ENCODE peak calls at places on chromosomes 5 and 9, in seven cellular contexts. H is neural progenitor cell; V is aorta; E is CD8-positive, alpha-beta T cell; N is HCT116; M is heart left ventricle; T is SJSA1. S is an unnamed sample.

GRCh38 chr5:90055831-90056328 is 353.7 kb downstream of the CETN3 start:
- DNase-seq in E (no peak), N (no peak), H (peak; percentile 2), V (no peak), T (peak; percentile 73), M (no peak), S (no peak)

GRCh38 chr9:110278080-110278707 is 21.9 kb upstream of the TXN start:
- DNase-seq in M (no peak), H (no peak), T (peak; percentile 15), E (no peak), N (peak; percentile 61), V (no peak), S (no peak)

GRCh38 chr5:54669845-54670635 is 152.5 kb downstream of the SNX18 start:
- DNase-seq in M (no peak), T (peak; percentile 26), V (no peak), E (no peak), H (no peak), N (no peak), S (no peak)

GRCh38 chr9:75087279-75087823 is 604 bp downstream of the NMRK1 start:
- DNase-seq in M (peak; percentile 52), V (peak; percentile 69), T (peak; percentile 40), N (no peak), H (peak; percentile 65), E (no peak), S (no peak)

GRCh38 chr9:117265253-117265652 is 149.6 kb downstream of the ASTN2 start:
- DNase-seq in V (no peak), T (no peak), H (no peak), M (no peak), E (no peak), N (no peak), S (no peak)

GRCh38 chr5:160342413-160342941 is 27.9 kb downstream of the C1QTNF2 start:
- DNase-seq in V (no peak), T (no peak), N (no peak), M (no peak), H (no peak), E (no peak), S (no peak)

GRCh38 chr9:94705162-94705712 is 21.3 kb upstream of the AOPEP start:
- DNase-seq in T (no peak), V (no peak), M (no peak), N (no peak), H (no peak), E (no peak), S (no peak)

GRCh38 chr5:73654171-73654811 is 28.3 kb downstream of the ARHGEF28 start:
- DNase-seq in H (no peak), T (peak; percentile 52), V (no peak), E (no peak), M (no peak), N (no peak), S (no peak)

GRCh38 chr9:2817987-2818386 is 25.9 kb downstream of the PUM3 start:
- DNase-seq in N (no peak), H (no peak), T (no peak), M (no peak), E (no peak), V (no peak), S (no peak)

GRCh38 chr9:137277329-137278041 is at the start of gene TOR4A:
- DNase-seq in E (no peak), V (peak; percentile 93), H (peak; percentile 75), T (peak; percentile 58), M (peak; percentile 95), N (peak; percentile 80), S (peak; percentile 85)
- H3K4me3 ChIP-seq in E (peak within 1 kb of the TSS; percentile 27), V (peak within 1 kb of the TSS; percentile 31), H (peak within 1 kb of the TSS; percentile 13), T (peak within 1 kb of the TSS; percentile 51), M (peak within 1 kb of the TSS; percentile 67), N (peak within 1 kb of the TSS; percentile 80), S (peak within 1 kb of the TSS; percentile 67)

GRCh38 chr5:124057815-124058231 is 545.8 kb downstream of the CSNK1G3 start:
- DNase-seq in T (no peak), H (no peak), M (no peak), E (no peak), V (no peak), N (no peak), S (no peak)

GRCh38 chr5:124056326-124057160 is 544.6 kb downstream of the CSNK1G3 start:
- DNase-seq in M (no peak), H (no peak), T (no peak), N (no peak), E (no peak), V (no peak), S (no peak)

GRCh38 chr5:124059200-124059599 is 547.2 kb downstream of the CSNK1G3 start:
- DNase-seq in M (no peak), V (no peak), N (no peak), E (no peak), H (no peak), T (no peak), S (no peak)

GRCh38 chr5:124060010-124060409 is 548.0 kb downstream of the CSNK1G3 start:
- DNase-seq in M (no peak), N (no peak), H (no peak), V (no peak), T (no peak), E (no peak), S (no peak)

DNA sequence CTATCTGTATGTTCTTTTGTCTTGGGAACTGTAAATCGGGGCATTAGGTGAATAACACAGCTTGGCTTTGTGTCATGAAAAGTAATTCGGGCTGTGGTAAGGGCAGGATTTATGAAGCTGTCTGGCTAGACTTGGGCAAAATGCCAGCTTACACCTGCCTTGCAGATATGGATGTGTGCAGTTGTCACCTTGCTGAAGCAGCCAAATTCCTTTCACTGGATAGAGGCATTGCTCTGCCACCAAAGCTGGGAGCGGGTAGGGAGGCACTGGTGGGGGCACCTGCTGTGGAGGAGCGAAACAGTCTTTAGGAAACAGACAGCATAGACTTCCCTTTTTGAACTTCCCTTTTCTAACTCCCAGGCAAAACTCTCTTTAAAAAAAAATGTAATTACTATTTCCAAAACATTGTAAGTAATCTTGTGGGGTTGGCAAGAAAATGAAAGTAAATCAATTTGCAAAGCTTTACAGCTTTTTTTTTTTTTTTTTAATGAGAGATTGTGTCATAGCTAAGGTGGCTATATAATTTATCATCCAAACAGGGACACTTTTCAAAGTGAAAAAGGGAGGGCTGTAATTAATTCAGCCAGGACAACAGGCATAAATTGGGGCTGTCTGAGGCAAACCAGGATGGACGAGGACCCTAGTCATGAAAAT is 545.3 kb downstream of the CSNK1G3 start:
- DNase-seq in V (peak; percentile 61), H (no peak), N (no peak), M (peak; percentile 31), E (no peak), T (no peak), S (no peak)
- H3K27ac ChIP-seq in V (no peak overlapping the region), H (no peak overlapping the region), N (no peak overlapping the region), M (no peak overlapping the region), E (no peak overlapping the region), T (no peak overlapping the region), S (no peak overlapping the region)

DNA sequence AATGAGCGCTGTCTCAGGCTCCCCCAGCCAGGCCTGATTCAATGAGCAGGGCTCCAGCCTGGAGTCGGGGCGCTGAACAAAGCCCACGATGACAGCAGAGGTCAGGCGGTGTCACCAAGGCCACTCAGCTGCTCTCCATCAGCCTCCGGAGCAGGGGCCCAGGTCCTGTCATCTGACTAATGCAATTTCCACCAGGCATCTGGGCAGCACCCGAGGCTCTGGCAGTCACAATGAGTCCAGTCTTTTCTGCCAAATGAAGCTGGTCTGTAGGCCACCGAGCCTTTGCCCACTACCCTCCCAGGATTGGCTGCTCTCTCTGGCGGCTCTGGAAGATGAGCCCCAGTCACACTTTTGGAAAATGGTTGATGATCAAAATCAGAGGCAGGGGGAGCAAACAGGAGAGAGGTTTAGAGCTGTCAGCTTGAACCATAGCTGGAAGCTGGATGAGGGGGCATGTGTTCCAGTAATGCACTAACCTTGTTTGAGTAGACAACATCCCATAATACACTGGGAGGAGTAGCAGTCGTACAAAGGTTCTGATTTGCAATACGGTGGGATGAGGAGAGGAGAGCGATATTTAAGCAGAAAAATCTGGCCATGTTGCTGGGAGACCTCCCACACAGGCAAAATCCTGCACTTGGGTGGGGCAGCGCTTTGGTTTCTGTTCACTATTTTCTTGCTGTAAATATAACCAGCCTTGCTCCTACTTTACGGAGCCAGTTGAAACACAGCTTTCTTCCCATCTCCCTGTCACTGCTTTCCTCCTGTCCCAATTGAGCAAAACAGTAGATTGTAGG is 306.4 kb upstream of the PANK3 start:
- DNase-seq in T (peak; percentile 76), H (peak; percentile 67), E (no peak), M (peak; percentile 83), N (no peak), V (no peak), S (no peak)
- H3K4me3 ChIP-seq in T (no peak overlapping the region), H (no peak overlapping the region), E (no peak overlapping the region), M (no peak overlapping the region), N (no peak overlapping the region), V (no peak overlapping the region), S (no peak overlapping the region)

DNA sequence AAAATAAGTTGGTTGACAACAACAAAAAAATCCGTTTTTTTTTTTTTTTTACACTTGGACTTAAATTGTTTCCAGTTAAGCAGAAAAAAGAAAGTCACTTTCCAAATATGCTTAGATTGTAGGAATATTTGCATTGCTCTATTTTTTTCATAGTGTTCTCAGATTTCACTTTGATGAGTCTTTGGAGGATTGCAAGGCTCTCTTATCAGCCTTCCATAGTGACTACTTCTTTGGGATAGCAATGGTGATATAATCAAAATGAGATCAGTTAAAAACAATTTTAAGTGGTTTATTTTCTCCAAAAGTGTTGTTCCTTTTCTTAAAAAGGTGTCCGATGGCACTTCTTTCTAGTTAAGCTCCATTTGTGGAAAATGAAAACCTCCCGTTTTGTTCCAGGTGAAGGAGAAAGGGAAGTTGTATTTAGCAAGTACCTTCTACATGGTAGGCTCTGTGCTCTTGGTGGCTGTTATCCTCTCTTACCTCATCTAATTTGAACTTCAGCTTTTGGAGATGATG is 3.9 kb downstream of the RASGRF2 start:
- DNase-seq in M (no peak), N (no peak), H (no peak), E (no peak), T (peak; percentile 75), V (no peak), S (no peak)
- H3K27ac ChIP-seq in M (peak overlapping the region; percentile 51), N (no peak overlapping the region), H (no peak overlapping the region), E (no peak overlapping the region), T (peak overlapping the region; percentile 93), V (no peak overlapping the region), S (no peak overlapping the region)

S was measured in coronary artery.